ENCODE peak calls at places on chromosomes 7 and 10, in eight cellular contexts. F, L, Y, B, X, I, T and U are unnamed samples. For H3K4me1, the result is how much of the 10 kb centered on the place peaks cover.

GRCh38 chr7:149254181-149254858 is 7.7 kb upstream of the ZNF783 start:
- DNase-seq in X (no peak), F (no peak), L (no peak), I (no peak), Y (no peak), B (no peak), T (no peak), U (no peak)

GRCh38 chr7:70681847-70682350 is 450.0 kb upstream of the GALNT17 start:
- DNase-seq in T (no peak), I (no peak), L (no peak), Y (no peak), F (no peak), B (peak), X (peak), U (no peak)

GRCh38 chr7:132489776-132490237 is 86.5 kb downstream of the PLXNA4 start:
- DNase-seq in I (no peak), Y (no peak), F (no peak), B (no peak), X (peak), L (no peak), T (no peak), U (no peak)

GRCh38 chr7:53604201-53604600 is 568.8 kb downstream of the POM121L12 start:
- DNase-seq in T (no peak), I (no peak), Y (no peak), X (no peak), F (no peak), B (no peak), L (no peak), U (no peak)

GRCh38 chr10:62761115-62761514 is 43.4 kb upstream of the ADO start:
- DNase-seq in L (no peak), T (no peak), F (no peak), I (no peak), Y (no peak), X (peak), B (no peak), U (no peak)

GRCh38 chr7:47669178-47669878 is 87.4 kb upstream of the TNS3 start:
- DNase-seq in F (peak), I (no peak), T (peak), Y (no peak), X (peak), B (peak), L (peak), U (peak)

GRCh38 chr7:92763636-92764423 is 72.5 kb downstream of the CDK6 start:
- DNase-seq in I (no peak), B (no peak), Y (no peak), F (no peak), T (peak), X (no peak), L (no peak), U (peak)

GRCh38 chr10:5234106-5234877 is 37.7 kb downstream of the AKR1C4 start:
- DNase-seq in Y (no peak), B (no peak), I (no peak), F (no peak), L (peak), X (no peak), T (peak), U (peak)

GRCh38 chr10:121510201-121510771 is 88.0 kb downstream of the FGFR2 start:
- DNase-seq in X (no peak), Y (no peak), I (no peak), B (no peak), L (no peak), F (peak), T (no peak), U (no peak)

GRCh38 chr10:44969854-44970253 is 8.8 kb downstream of the DEPP1 start:
- DNase-seq in Y (no peak), F (no peak), T (no peak), B (no peak), I (no peak), L (no peak), X (no peak), U (no peak)

GRCh38 chr7:116528008-116528789 is 3.4 kb downstream of the CAV1 start:
- DNase-seq in B (no peak), I (no peak), T (peak), L (peak), Y (no peak), X (peak), F (peak), U (peak)

GRCh38 chr7:16609842-16610450 is 35.6 kb downstream of the ANKMY2 start:
- DNase-seq in I (no peak), F (no peak), L (no peak), B (no peak), X (no peak), Y (no peak), T (no peak), U (no peak)

GRCh38 chr10:668786-669485 is 20.5 kb downstream of the DIP2C start:
- DNase-seq in L (peak), F (no peak), I (no peak), X (no peak), B (no peak), T (no peak), Y (no peak), U (no peak)

GRCh38 chr7:22332481-22332880 is 24.5 kb downstream of the RAPGEF5 start:
- DNase-seq in F (no peak), B (no peak), I (no peak), L (no peak), T (no peak), X (no peak), Y (no peak), U (no peak)
- H3K4me1 ChIP-seq in F (under half), B (under half), I (under half), L (half or more), T (under half), X (under half), Y (under half), U (under half)

GRCh38 chr7:151672706-151673105 is 153.0 kb upstream of the RHEB start:
- DNase-seq in X (no peak), B (no peak), I (no peak), F (peak), L (no peak), Y (no peak), T (no peak), U (no peak)
- H3K4me1 ChIP-seq in X (under half), B (under half), I (under half), F (under half), L (under half), Y (under half), T (under half), U (under half)

GRCh38 chr7:24972991-24973390 is 7.0 kb downstream of the OSBPL3 start:
- DNase-seq in B (no peak), L (no peak), I (no peak), Y (no peak), T (peak), F (no peak), X (no peak), U (no peak)

GRCh38 chr7:24968165-24968564 is 11.8 kb downstream of the OSBPL3 start:
- DNase-seq in X (no peak), B (no peak), L (no peak), F (no peak), I (no peak), T (no peak), Y (no peak), U (no peak)

GRCh38 chr7:24972166-24972477 is 7.9 kb downstream of the OSBPL3 start:
- DNase-seq in L (no peak), Y (no peak), I (no peak), X (no peak), T (no peak), B (no peak), F (no peak), U (no peak)

GRCh38 chr7:24971333-24972165 is 8.4 kb downstream of the OSBPL3 start:
- DNase-seq in Y (peak), I (no peak), B (no peak), T (peak), L (no peak), F (no peak), X (no peak), U (no peak)

GRCh38 chr7:24970676-24971075 is 9.3 kb downstream of the OSBPL3 start:
- DNase-seq in Y (no peak), I (no peak), X (no peak), L (no peak), F (no peak), T (peak), B (no peak), U (no peak)
- H3K4me1 ChIP-seq in Y (half or more), I (under half), X (under half), L (under half), F (under half), T (half or more), B (under half), U (under half)

DNA sequence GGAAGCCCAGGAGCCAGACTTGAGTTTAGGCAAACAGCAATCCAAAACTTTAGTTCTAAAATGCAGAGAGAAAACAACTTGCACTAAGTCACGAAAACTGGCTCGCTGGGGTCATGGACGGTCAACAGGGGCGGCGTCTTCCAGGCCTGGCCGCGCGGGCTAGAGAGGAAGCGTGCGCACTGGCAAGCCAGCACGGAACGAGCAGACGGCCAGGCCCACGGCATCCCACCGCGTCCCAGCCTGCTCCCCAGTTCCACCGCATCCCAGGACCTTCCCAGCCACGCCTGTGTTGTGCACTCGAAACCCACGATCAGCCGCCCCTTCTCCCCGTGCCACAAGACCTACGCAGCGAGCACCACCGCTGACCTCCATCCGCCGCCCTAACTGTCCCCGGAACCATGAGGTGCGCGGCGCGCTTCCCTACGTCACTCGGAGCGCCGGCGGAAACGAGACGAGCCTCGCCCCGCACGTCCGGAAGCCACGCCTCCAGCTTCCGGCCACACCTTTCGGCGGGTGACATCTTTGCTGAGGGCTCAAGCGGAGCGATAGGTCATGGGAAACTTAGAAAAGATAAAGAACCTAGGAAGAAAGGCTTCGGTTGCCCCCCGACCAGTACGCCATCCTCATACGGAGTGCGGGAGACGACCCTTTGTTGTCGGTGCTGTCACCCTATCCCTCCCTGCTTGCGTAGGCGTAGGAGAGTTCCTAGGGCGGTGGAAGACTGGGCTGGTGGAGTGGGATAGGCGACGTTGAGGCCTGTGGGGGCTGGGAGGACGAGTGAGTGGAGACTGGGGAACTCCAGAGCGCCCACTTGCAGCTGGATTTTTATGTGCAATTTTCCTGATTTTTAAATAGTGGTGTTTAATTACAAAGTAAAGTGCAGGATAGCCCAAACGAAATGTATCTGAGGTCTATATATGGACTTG is at the start of gene TBRG4:
- DNase-seq in X (peak), T (peak), L (peak), I (peak), F (peak), Y (peak), B (peak), U (peak)
- H3K4me1 ChIP-seq in X (under half), T (under half), L (under half), I (under half), F (under half), Y (under half), B (under half), U (under half)